ENCODE peak calls at places on chromosomes 1 and 21, in seven cellular contexts. H is stimulated activated CD4-positive, alpha-beta T cell treated with anti-CD3 and anti-CD28 coated beads, TNF-alpha, amount 100 ng/mL, for 1 hour; G is occipital lobe; M is NCI-H2081; D is adrenal gland; E is CD4-positive, alpha-beta T cell; P is amniotic epithelial cell. Y is an unnamed sample.

GRCh38 chr21:36962098-36962780 is 4.2 kb downstream of the HLCS start:
- DNase-seq in H (no peak), G (no peak), M (no peak), D (no peak), E (no peak), P (peak; percentile 40), Y (no peak)

GRCh38 chr1:34306568-34306967 is 129.9 kb downstream of the C1orf94 start:
- DNase-seq in H (no peak), G (no peak), M (no peak), D (no peak), E (no peak), P (no peak), Y (no peak)

GRCh38 chr1:170666661-170667060 is 2.7 kb downstream of the PRRX1 start:
- DNase-seq in H (no peak), G (no peak), M (no peak), D (no peak), E (no peak), P (no peak), Y (no peak)

GRCh38 chr1:97379387-97380075 is 541.3 kb downstream of the DPYD start:
- DNase-seq in H (no peak), G (no peak), M (no peak), D (no peak), E (no peak), P (peak; percentile 83), Y (no peak)

GRCh38 chr21:39915881-39916280 is 48.6 kb downstream of the PCP4 start:
- DNase-seq in H (no peak), G (no peak), M (no peak), D (no peak), E (no peak), P (no peak), Y (no peak)

GRCh38 chr1:154335351-154335714 is 10.0 kb downstream of the ATP8B2 start:
- DNase-seq in H (no peak), G (no peak), M (no peak), D (no peak), E (no peak), P (no peak), Y (no peak)

GRCh38 chr21:42574234-42575027 is 60.8 kb downstream of the SLC37A1 start:
- DNase-seq in H (no peak), G (no peak), M (no peak), D (peak; percentile 48), E (no peak), P (peak; percentile 26), Y (no peak)

GRCh38 chr1:222031286-222031685 is 289.4 kb upstream of the DUSP10 start:
- DNase-seq in H (no peak), G (no peak), M (no peak), D (no peak), E (no peak), P (no peak), Y (no peak)

GRCh38 chr1:230124187-230125128 is 57.4 kb downstream of the GALNT2 start:
- DNase-seq in H (no peak), G (no peak), M (no peak), D (no peak), E (no peak), P (peak; percentile 32), Y (no peak)

GRCh38 chr1:110203021-110203661 is 7.0 kb upstream of the KCNC4 start:
- DNase-seq in H (peak; percentile 14), G (no peak), M (peak; percentile 64), D (peak; percentile 84), E (peak; percentile 54), P (peak; percentile 63), Y (peak; percentile 49)

GRCh38 chr1:198676253-198676652 is 37.4 kb downstream of the PTPRC start:
- DNase-seq in H (no peak), G (no peak), M (no peak), D (no peak), E (no peak), P (no peak), Y (no peak)

GRCh38 chr1:98903261-98903660 is 101.4 kb downstream of the PLPPR5 start:
- DNase-seq in H (no peak), G (no peak), M (no peak), D (no peak), E (no peak), P (peak; percentile 69), Y (no peak)

GRCh38 chr1:16981269-16981849 is 939 bp upstream of the MFAP2 start:
- DNase-seq in H (no peak), G (no peak), M (no peak), D (no peak), E (no peak), P (peak; percentile 93), Y (no peak)

GRCh38 chr1:111856411-111857135 is 100.9 kb downstream of the DDX20 start:
- DNase-seq in H (no peak), G (peak; percentile 66), M (peak; percentile 24), D (no peak), E (no peak), P (no peak), Y (no peak)

GRCh38 chr1:3027611-3028371 is 6.5 kb downstream of the ACTRT2 start:
- DNase-seq in H (no peak), G (no peak), M (no peak), D (no peak), E (no peak), P (no peak), Y (no peak)

GRCh38 chr21:38159355-38159754 is 97.4 kb upstream of the KCNJ15 start:
- DNase-seq in H (peak; percentile 14), G (no peak), M (peak; percentile 33), D (peak; percentile 85), E (peak; percentile 39), P (peak; percentile 65), Y (peak; percentile 13)